ENCODE peak calls at places on chromosomes 2 and 18, in eight cellular contexts. C is dorsolateral prefrontal cortex, Y is transverse colon, F is fibroblast of the aortic adventitia, Z is thoracic aorta, T is fibroblast of lung, B is body of pancreas, E is cardiac fibroblast. N is an unnamed sample.

GRCh38 chr2:200455958-200456421 is 53.9 kb downstream of the KCTD18 start:
- DNase-seq in F (peak), Z (no peak), C (no peak), Y (no peak), E (peak), B (no peak), T (peak), N (no peak)

GRCh38 chr2:157746234-157746950 is 117.7 kb upstream of the ACVR1C start:
- DNase-seq in F (peak), Z (no peak), C (no peak), E (peak), Y (no peak), T (peak), B (no peak), N (no peak)

GRCh38 chr2:152924722-152925121 is 206.3 kb downstream of the ARL6IP6 start:
- DNase-seq in F (no peak), Z (no peak), C (no peak), B (peak), Y (no peak), E (no peak), T (peak), N (no peak)

GRCh38 chr2:218425531-218425930 is 6.6 kb downstream of the VIL1 start:
- DNase-seq in F (no peak), Y (no peak), T (no peak), Z (no peak), C (no peak), B (no peak), E (no peak), N (no peak)

GRCh38 chr18:62326646-62327348 is 1.7 kb downstream of the TNFRSF11A start:
- DNase-seq in E (no peak), Z (no peak), T (no peak), F (no peak), C (no peak), Y (no peak), B (no peak), N (no peak)

GRCh38 chr18:31267823-31268481 is 50.0 kb upstream of the DSG1 start:
- DNase-seq in C (no peak), T (no peak), F (no peak), E (no peak), Z (no peak), Y (no peak), B (no peak), N (no peak)

GRCh38 chr2:235132641-235133040 is 180.8 kb downstream of the SH3BP4 start:
- DNase-seq in F (no peak), E (no peak), T (no peak), Y (no peak), Z (no peak), C (no peak), B (no peak), N (no peak)

GRCh38 chr2:239824051-239824694 is 201.0 kb downstream of the NDUFA10 start:
- DNase-seq in T (peak), C (no peak), E (no peak), Y (no peak), B (no peak), Z (no peak), F (peak), N (peak)

GRCh38 chr2:9238927-9239326 is 32.3 kb downstream of the ASAP2 start:
- DNase-seq in Z (no peak), T (no peak), B (no peak), Y (no peak), F (no peak), E (no peak), C (no peak), N (no peak)

GRCh38 chr2:127084611-127085031 is 22.3 kb downstream of the BIN1 start:
- DNase-seq in T (peak), E (no peak), Z (no peak), Y (no peak), C (no peak), F (no peak), B (no peak), N (no peak)

GRCh38 chr18:48997985-48998831 is 47.4 kb upstream of the SMAD7 start:
- DNase-seq in E (peak), C (peak), Y (no peak), B (peak), T (peak), F (peak), Z (peak), N (no peak)

GRCh38 chr2:85503611-85504433 is 35.1 kb upstream of the MAT2A start:
- DNase-seq in T (peak), Y (no peak), Z (no peak), F (peak), C (no peak), B (peak), E (peak), N (no peak)

GRCh38 chr18:21183670-21184069 is 58.4 kb upstream of the GREB1L start:
- DNase-seq in B (no peak), Y (no peak), T (no peak), E (no peak), C (no peak), F (no peak), Z (no peak), N (peak)

GRCh38 chr18:6660334-6660733 is 69.2 kb upstream of the ARHGAP28 start:
- DNase-seq in Y (no peak), T (no peak), C (no peak), Z (no peak), F (no peak), B (no peak), E (no peak), N (no peak)

GRCh38 chr18:9017170-9017899 is 85.2 kb upstream of the NDUFV2 start:
- DNase-seq in T (peak), Z (peak), C (peak), Y (peak), E (peak), B (peak), F (peak), N (no peak)

GRCh38 chr2:231713738-231714638 is 5.7 kb downstream of the PTMA start:
- DNase-seq in Y (peak), C (peak), B (peak), Z (peak), F (peak), T (peak), E (peak), N (no peak)

GRCh38 chr2:25972049-25972823 is 10.1 kb downstream of the KIF3C start:
- DNase-seq in T (peak), C (no peak), Y (no peak), Z (no peak), F (peak), B (no peak), E (peak), N (no peak)

GRCh38 chr2:235773188-235773928 is 279.5 kb downstream of the AGAP1 start:
- DNase-seq in E (no peak), B (no peak), T (no peak), C (no peak), F (no peak), Y (no peak), Z (no peak), N (no peak)

GRCh38 chr18:37394610-37394965 is 171.0 kb downstream of the CELF4 start:
- DNase-seq in T (no peak), Y (no peak), B (no peak), Z (no peak), E (no peak), F (no peak), C (no peak), N (no peak)

GRCh38 chr2:57444731-57445414 is 601.7 kb upstream of the VRK2 start:
- DNase-seq in B (no peak), E (no peak), Y (no peak), T (peak), C (no peak), Z (no peak), F (no peak), N (no peak)

GRCh38 chr18:48802543-48803428 is 148.0 kb downstream of the SMAD7 start:
- DNase-seq in Y (peak), E (no peak), F (no peak), T (no peak), C (peak), B (peak), Z (no peak), N (no peak)

GRCh38 chr2:208179028-208179609 is 10.7 kb downstream of the C2orf80 start:
- DNase-seq in F (no peak), C (no peak), B (no peak), T (peak), Z (no peak), E (no peak), Y (no peak), N (no peak)

GRCh38 chr2:134558208-134558890 is 160.5 kb downstream of the TMEM163 start:
- DNase-seq in T (no peak), E (no peak), C (no peak), B (no peak), Z (no peak), F (no peak), Y (no peak), N (no peak)

GRCh38 chr2:17388790-17389189 is 129.4 kb downstream of the RAD51AP2 start:
- DNase-seq in T (peak), F (no peak), Z (no peak), C (no peak), B (no peak), Y (no peak), E (no peak), N (no peak)

GRCh38 chr2:20665261-20666113 is 1.5 kb upstream of the GDF7 start:
- DNase-seq in C (no peak), F (no peak), Y (no peak), B (no peak), Z (no peak), E (no peak), T (no peak), N (no peak)

GRCh38 chr2:237731663-237732062 is 66.9 kb upstream of the RBM44 start:
- DNase-seq in Y (no peak), T (peak), C (no peak), B (no peak), Z (no peak), E (peak), F (peak), N (no peak)

GRCh38 chr2:112229365-112229764 is 25.5 kb downstream of the ZC3H8 start:
- DNase-seq in F (peak), Z (no peak), C (no peak), E (peak), Y (no peak), T (no peak), B (peak), N (peak)

GRCh38 chr2:191635333-191636234 is 42.4 kb upstream of the NABP1 start:
- DNase-seq in E (peak), F (peak), Y (no peak), Z (no peak), C (no peak), B (no peak), T (peak), N (no peak)

GRCh38 chr2:239326831-239327535 is 73.8 kb downstream of the HDAC4 start:
- DNase-seq in B (peak), Y (no peak), Z (no peak), F (no peak), E (no peak), T (peak), C (no peak), N (no peak)

DNA sequence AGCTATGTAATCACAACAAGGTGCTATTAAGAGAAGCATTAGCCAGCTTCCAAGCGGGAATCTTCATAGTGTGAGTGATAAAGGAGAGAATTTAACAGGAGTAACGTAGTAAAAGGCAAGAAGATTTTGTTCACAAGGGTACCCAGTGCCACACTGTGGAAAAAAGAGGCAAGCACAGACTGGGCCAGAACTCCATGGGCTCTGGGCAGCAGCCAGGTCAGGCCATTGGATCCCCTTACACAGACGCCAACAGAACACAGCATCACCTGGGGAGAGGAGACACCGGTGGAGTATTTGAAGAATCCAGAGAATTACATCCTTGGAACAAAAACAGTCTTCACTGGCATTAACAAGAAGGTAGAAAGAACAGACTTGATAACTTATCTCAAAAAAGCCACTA is 21.2 kb downstream of the AMER3 start:
- DNase-seq in Y (no peak), C (no peak), T (no peak), F (no peak), Z (no peak), E (no peak), B (peak), N (peak)
- H3K4me3 ChIP-seq in Y (no peak), C (no peak), T (no peak), F (no peak), Z (no peak), E (no peak), B (no peak), N (no peak)

DNA sequence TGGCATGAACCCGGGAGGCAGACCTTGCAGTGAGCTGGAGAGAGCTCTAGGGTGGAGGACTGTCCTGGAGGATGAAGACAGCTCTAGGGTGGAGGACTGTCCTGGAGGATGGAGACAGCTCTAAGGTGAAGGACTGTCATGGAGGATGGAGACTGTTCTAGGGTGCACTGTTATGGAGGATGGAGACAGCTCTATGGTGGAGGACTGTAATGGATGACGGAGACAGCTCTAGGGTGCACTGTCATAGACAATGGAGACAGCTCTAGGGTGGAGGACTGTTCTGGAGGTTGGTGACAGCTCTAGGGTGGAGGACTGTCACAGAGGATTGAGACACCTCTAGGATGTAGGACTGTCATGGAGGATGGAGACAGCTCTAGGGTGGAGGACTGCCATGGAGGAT is 21.1 kb upstream of the KCNG2 start:
- DNase-seq in Z (no peak), B (no peak), Y (no peak), E (no peak), F (no peak), C (no peak), T (no peak), N (no peak)
- TF ChIP-seq CTCF in Z (no peak), B (no peak), Y (no peak), E (no peak), F (no peak), C (no peak), T (no peak), N (no peak)

GRCh38 chr18:12307251-12307736 is 747 bp upstream of the TUBB6 start:
- DNase-seq in E (peak), Z (no peak), B (peak), Y (peak), F (peak), T (peak), C (no peak), N (no peak)

GRCh38 chr18:12306752-12307151 is 1.3 kb upstream of the TUBB6 start:
- DNase-seq in F (no peak), Z (no peak), E (no peak), B (no peak), T (no peak), C (no peak), Y (no peak), N (no peak)

GRCh38 chr18:12305211-12305610 is 2.8 kb upstream of the TUBB6 start:
- DNase-seq in F (no peak), T (no peak), C (no peak), E (no peak), B (no peak), Y (no peak), Z (no peak), N (no peak)

GRCh38 chr18:12304351-12305210 is 3.5 kb upstream of the TUBB6 start:
- DNase-seq in Y (peak), C (no peak), B (peak), Z (no peak), E (no peak), T (peak), F (no peak), N (peak)

GRCh38 chr18:12305930-12306629 is 2.0 kb upstream of the TUBB6 start:
- DNase-seq in E (no peak), B (no peak), C (no peak), Y (no peak), F (no peak), T (no peak), Z (no peak), N (no peak)
- H3K4me3 ChIP-seq in E (peak), B (no peak), C (no peak), Y (no peak), F (peak), T (peak), Z (peak), N (no peak)

DNA sequence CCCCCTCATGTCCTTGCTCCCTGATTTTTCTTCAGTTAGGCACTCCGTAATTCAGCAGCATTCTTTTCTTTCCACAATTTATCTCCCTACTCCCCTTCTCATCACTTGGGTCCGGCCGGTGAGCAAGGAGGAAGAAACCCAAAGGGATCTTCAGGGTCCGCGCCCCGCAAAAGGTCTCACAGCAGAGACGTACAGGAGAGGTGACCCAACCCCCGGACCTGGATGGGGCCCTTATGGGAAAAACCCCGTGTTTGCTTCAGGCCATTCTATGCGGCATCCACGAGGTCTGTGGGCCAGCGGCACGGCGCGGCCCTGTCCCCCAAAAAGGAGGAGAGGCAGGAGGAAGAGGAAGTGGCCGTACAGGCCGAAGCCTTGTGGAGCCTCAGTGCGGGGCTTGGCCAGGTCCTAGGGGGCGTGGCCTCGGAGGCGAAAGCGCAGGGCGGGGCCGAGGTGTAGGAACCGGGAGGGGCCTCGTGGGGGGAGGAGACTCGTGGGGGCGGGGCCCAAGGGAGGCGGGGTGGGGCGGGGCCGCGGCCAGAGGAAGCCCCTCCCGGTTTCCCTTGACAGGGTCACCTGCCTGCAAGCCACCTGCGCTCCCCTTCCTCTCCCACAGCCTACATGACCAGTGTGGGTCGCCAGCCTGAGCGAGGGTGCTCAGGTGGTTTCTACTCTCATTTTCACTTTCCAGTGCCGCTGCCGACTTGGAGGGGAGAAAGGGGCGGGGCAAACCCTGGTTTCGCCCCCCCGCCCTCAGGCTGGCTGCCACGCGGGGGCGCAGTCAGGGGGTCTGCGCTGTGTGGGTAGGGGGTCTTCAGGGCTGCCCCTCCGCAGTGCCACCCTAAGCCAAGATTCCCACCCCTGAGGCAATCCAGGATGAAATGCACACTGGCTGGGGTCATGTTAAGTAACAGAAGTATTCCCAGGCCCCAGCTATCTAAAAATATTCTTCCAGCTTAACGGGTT is 156.4 kb upstream of the XPO1 start:
- DNase-seq in Y (peak), B (peak), Z (peak), C (peak), E (peak), T (peak), F (peak), N (peak)
- TF ChIP-seq CTCF in Y (peak), B (peak), Z (no peak), C (peak), E (peak), T (peak), F (peak), N (peak)

GRCh38 chr2:38377501-38378258 is 607 bp upstream of the ATL2 start:
- DNase-seq in E (peak), B (peak), F (peak), Z (no peak), C (no peak), T (peak), Y (no peak), N (no peak)

GRCh38 chr2:38376683-38377500 is at the start of gene ATL2:
- DNase-seq in F (peak), E (peak), Y (peak), T (peak), Z (peak), B (peak), C (peak), N (peak)

GRCh38 chr2:38376346-38376682 is 759 bp downstream of the ATL2 start:
- DNase-seq in T (peak), E (peak), C (peak), Z (no peak), B (no peak), F (peak), Y (peak), N (no peak)

GRCh38 chr2:38375711-38376345 is 1.2 kb downstream of the ATL2 start:
- DNase-seq in B (peak), E (peak), Z (no peak), F (peak), C (no peak), Y (no peak), T (peak), N (no peak)

GRCh38 chr2:38374978-38375377 is 2.1 kb downstream of the ATL2 start:
- DNase-seq in F (no peak), C (no peak), Z (no peak), Y (no peak), T (no peak), B (no peak), E (peak), N (no peak)
- H3K4me3 ChIP-seq in F (peak), C (no peak), Z (peak), Y (peak), T (peak), B (no peak), E (no peak), N (peak)

DNA sequence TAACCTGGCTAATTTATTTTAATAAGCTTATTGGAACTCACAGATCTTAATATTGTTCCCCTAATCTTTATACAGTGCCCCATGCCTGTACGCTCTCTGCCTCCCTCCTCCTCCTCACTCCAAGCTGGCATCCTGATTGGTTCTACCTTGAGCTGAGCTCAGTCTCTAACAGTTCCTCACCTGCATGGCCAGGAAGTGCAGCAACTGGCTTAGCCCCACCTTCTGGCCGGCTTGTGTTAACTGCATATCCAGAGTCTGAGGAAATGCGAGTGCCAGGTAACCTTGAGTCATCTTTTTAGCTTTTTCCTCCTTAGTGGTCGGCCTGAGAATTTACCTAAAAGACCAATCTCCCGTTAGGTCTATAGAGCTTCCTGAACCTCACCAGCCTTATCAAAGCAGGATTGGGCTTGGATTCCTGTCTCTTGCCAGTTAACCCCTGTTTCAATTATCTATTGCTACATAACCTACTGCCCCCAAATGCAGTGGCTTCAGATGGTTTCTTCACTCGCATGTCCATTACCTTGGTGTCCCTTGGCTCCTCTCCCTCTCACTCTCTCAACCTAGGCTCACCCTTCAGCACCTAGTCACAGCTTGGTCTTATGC is 89.5 kb upstream of the STK39 start:
- DNase-seq in C (no peak), B (peak), F (no peak), T (no peak), Z (no peak), Y (peak), E (no peak), N (peak)
- TF ChIP-seq CTCF in C (no peak), B (peak), F (no peak), T (peak), Z (no peak), Y (peak), E (peak), N (peak)

GRCh38 chr2:96353032-96353561 is 17.5 kb downstream of the NCAPH start:
- DNase-seq in B (no peak), Z (peak), T (no peak), E (no peak), C (peak), F (no peak), Y (no peak), N (no peak)
- H3K4me3 ChIP-seq in B (no peak), Z (peak), T (no peak), E (no peak), C (no peak), F (no peak), Y (no peak), N (no peak)

N was measured in LNCaP clone FGC.